ENCODE peak calls at places on chromosomes 3 and 15, in seven cellular contexts. S, C, L, B, O, F and G are unnamed samples.

GRCh38 chr3:58474348-58474911 is 17.5 kb upstream of the KCTD6 start:
- DNase-seq in S (no peak), B (no peak), C (no peak), L (no peak), F (no peak), O (no peak), G (peak)

GRCh38 chr15:90482124-90483011 is 47.4 kb upstream of the CRTC3 start:
- DNase-seq in B (peak), S (no peak), C (peak), O (no peak), L (peak), F (peak), G (peak)

GRCh38 chr15:26702381-26702780 is 70.5 kb downstream of the GABRB3 start:
- DNase-seq in F (no peak), S (no peak), L (no peak), C (no peak), B (no peak), O (no peak), G (no peak)

GRCh38 chr15:41018534-41018933 is 65.3 kb downstream of the CHAC1 start:
- DNase-seq in O (no peak), S (no peak), L (no peak), B (no peak), C (no peak), F (no peak), G (no peak)

GRCh38 chr3:108090066-108090700 is 648 bp downstream of the CD47 start:
- DNase-seq in F (peak), S (no peak), B (peak), O (no peak), L (peak), C (peak), G (peak)

GRCh38 chr15:62958528-62958927 is 84.0 kb upstream of the TPM1 start:
- DNase-seq in L (no peak), F (no peak), S (no peak), O (peak), B (no peak), C (no peak), G (no peak)

GRCh38 chr15:44207643-44208042 is 12.6 kb upstream of the FRMD5 start:
- DNase-seq in O (no peak), L (no peak), C (no peak), F (no peak), B (no peak), S (no peak), G (no peak)

GRCh38 chr15:71275098-71275497 is 159.8 kb downstream of the THSD4 start:
- DNase-seq in C (no peak), B (no peak), F (no peak), S (peak), O (no peak), L (no peak), G (no peak)

GRCh38 chr3:97917813-97918536 is 54.3 kb downstream of the RIOX2 start:
- DNase-seq in O (no peak), C (no peak), F (no peak), B (no peak), S (no peak), L (no peak), G (no peak)

GRCh38 chr3:145536461-145536860 is 624.5 kb downstream of the PLOD2 start:
- DNase-seq in S (no peak), F (no peak), L (no peak), O (no peak), B (no peak), C (no peak), G (no peak)

GRCh38 chr3:161413127-161413854 is 42.0 kb upstream of the SPTSSB start:
- DNase-seq in B (no peak), F (no peak), L (no peak), S (no peak), C (no peak), O (peak), G (no peak)

GRCh38 chr15:65791335-65792129 is 561 bp downstream of the DENND4A start:
- DNase-seq in O (peak), F (peak), S (peak), B (no peak), C (peak), L (peak), G (peak)

GRCh38 chr3:130411310-130411709 is 65.8 kb downstream of the COL6A5 start:
- DNase-seq in L (no peak), C (no peak), B (no peak), S (no peak), O (no peak), F (no peak), G (no peak)

GRCh38 chr3:171286580-171287249 is 173.5 kb downstream of the TNIK start:
- DNase-seq in B (peak), L (no peak), O (no peak), C (no peak), F (no peak), S (no peak), G (no peak)

GRCh38 chr3:178047496-178047895 is 488.7 kb upstream of the KCNMB2 start:
- DNase-seq in F (no peak), S (no peak), L (no peak), B (no peak), C (no peak), O (no peak), G (no peak)